ENCODE peak calls at places on chromosome 7, in five cellular contexts. T is AG08395, J is activated T-cell treated with anti-CD3 and anti-CD28 coated beads for 1 hour, Z is NCI-H748 treated with DMSO at 0.1 percent for 48 hours, H is tibial artery. N is an unnamed sample.

GRCh38 chr7:51025668-51026067 is 243.0 kb upstream of the GRB10 start:
- DNase-seq in T (no peak), J (no peak), Z (no peak), H (no peak), N (peak; percentile 24)

GRCh38 chr7:28298870-28299484 is 113.3 kb upstream of the CREB5 start:
- DNase-seq in T (peak; percentile 66), J (no peak), Z (peak; percentile 88), H (no peak), N (no peak)

GRCh38 chr7:90892213-90892612 is 296.1 kb downstream of the CDK14 start:
- DNase-seq in T (peak; percentile 5), J (no peak), Z (no peak), H (no peak), N (no peak)

GRCh38 chr7:2604608-2605174 is 27.1 kb upstream of the TTYH3 start:
- DNase-seq in T (no peak), J (no peak), Z (no peak), H (no peak), N (no peak)

GRCh38 chr7:40733578-40733977 is 598.8 kb downstream of the SUGCT start:
- DNase-seq in T (no peak), J (no peak), Z (no peak), H (no peak), N (no peak)

GRCh38 chr7:98754041-98754479 is 115.8 kb downstream of the TMEM130 start:
- DNase-seq in T (no peak), J (no peak), Z (no peak), H (no peak), N (no peak)

GRCh38 chr7:74253331-74253730 is 868 bp downstream of the RFC2 start:
- DNase-seq in T (no peak), J (no peak), Z (no peak), H (no peak), N (no peak)

GRCh38 chr7:41108821-41109220 is 594.1 kb downstream of the INHBA start:
- DNase-seq in T (no peak), J (no peak), Z (no peak), H (no peak), N (no peak)

GRCh38 chr7:129777195-129777844 is 165.8 kb downstream of the NRF1 start:
- DNase-seq in T (no peak), J (no peak), Z (no peak), H (no peak), N (no peak)

GRCh38 chr7:1674161-1675035 is 4.3 kb downstream of the ELFN1 start:
- DNase-seq in T (no peak), J (no peak), Z (no peak), H (peak; percentile 6), N (peak; percentile 57)

GRCh38 chr7:113113912-113114311 is 4.4 kb downstream of the SMIM30 start:
- DNase-seq in T (no peak), J (no peak), Z (peak; percentile 36), H (no peak), N (no peak)

GRCh38 chr7:158362912-158363905 is 224.4 kb downstream of the PTPRN2 start:
- DNase-seq in T (no peak), J (no peak), Z (no peak), H (no peak), N (no peak)

GRCh38 chr7:5633161-5634106 is 148.0 kb downstream of the RNF216 start:
- DNase-seq in T (no peak), J (no peak), Z (no peak), H (no peak), N (no peak)

GRCh38 chr7:3482147-3482921 is 181.3 kb downstream of the SDK1 start:
- DNase-seq in T (no peak), J (no peak), Z (peak; percentile 81), H (no peak), N (no peak)

GRCh38 chr7:45874408-45875131 is 1.7 kb upstream of the CCDC201 start:
- DNase-seq in T (peak; percentile 76), J (no peak), Z (no peak), H (no peak), N (no peak)

GRCh38 chr7:111029574-111030357 is 61.2 kb upstream of the LRRN3 start:
- DNase-seq in T (peak; percentile 9), J (no peak), Z (no peak), H (peak; percentile 49), N (no peak)

GRCh38 chr7:35593896-35594295 is 101.0 kb downstream of the HERPUD2 start:
- DNase-seq in T (no peak), J (no peak), Z (no peak), H (no peak), N (no peak)

GRCh38 chr7:132249591-132249971 is 326.7 kb downstream of the PLXNA4 start:
- DNase-seq in T (peak; percentile 45), J (no peak), Z (no peak), H (no peak), N (peak; percentile 52)

GRCh38 chr7:73557397-73558257 is at the start of gene BCL7B:
- DNase-seq in T (peak; percentile 99), J (peak; percentile 70), Z (peak; percentile 42), H (peak; percentile 41), N (peak; percentile 84)

GRCh38 chr7:5532520-5533335 is 109.1 kb upstream of the TNRC18 start:
- DNase-seq in T (peak; percentile 30), J (no peak), Z (no peak), H (peak; percentile 49), N (peak; percentile 78)

GRCh38 chr7:94913391-94913790 is 6.0 kb downstream of the PPP1R9A start:
- DNase-seq in T (no peak), J (no peak), Z (no peak), H (no peak), N (no peak)

GRCh38 chr7:45703373-45703821 is 129.2 kb downstream of the ADCY1 start:
- DNase-seq in T (no peak), J (no peak), Z (no peak), H (no peak), N (peak; percentile 55)

GRCh38 chr7:47896809-47897423 is 51.4 kb downstream of the PKD1L1 start:
- DNase-seq in T (no peak), J (no peak), Z (no peak), H (no peak), N (no peak)

GRCh38 chr7:121076350-121077164 is 88.0 kb downstream of the CPED1 start:
- DNase-seq in T (peak; percentile 50), J (no peak), Z (no peak), H (no peak), N (no peak)

GRCh38 chr7:70239930-70240329 is 641.7 kb downstream of the AUTS2 start:
- DNase-seq in T (no peak), J (no peak), Z (no peak), H (no peak), N (no peak)

GRCh38 chr7:41183741-41184140 is 519.1 kb downstream of the INHBA start:
- DNase-seq in T (no peak), J (no peak), Z (no peak), H (no peak), N (no peak)

GRCh38 chr7:106693659-106694353 is 32.8 kb upstream of the CCDC71L start:
- DNase-seq in T (peak; percentile 31), J (no peak), Z (no peak), H (no peak), N (no peak)

N was measured in coronary artery.